ENCODE peak calls at places on chromosomes 4 and X, in nine cellular contexts. C is PC-3, S is HCT116, K is MM.1S, U is OCI-LY7, L is GM23338, I is PC-9, Z is hepatocyte, B is Karpas-422. H is an unnamed sample.

GRCh38 chr4:155666701-155667537 is at the start of gene GUCY1A1:
- DNase-seq in C (peak; percentile 51), S (no peak), K (peak; percentile 80), U (no peak), L (peak; percentile 81), I (peak; percentile 23), Z (peak; percentile 65), B (no peak), H (peak; percentile 36)

GRCh38 chr4:149911995-149912394 is 96.4 kb upstream of the IQCM start:
- DNase-seq in C (no peak), S (no peak), K (no peak), U (no peak), L (no peak), I (no peak), Z (no peak), B (no peak), H (no peak)

GRCh38 chr4:74654230-74654681 is 140.1 kb downstream of the BTC start:
- DNase-seq in C (peak; percentile 92), S (peak; percentile 96), K (no peak), U (no peak), L (no peak), I (peak; percentile 21), Z (peak; percentile 88), B (no peak), H (no peak)

GRCh38 chr4:186485621-186486062 is 69.7 kb downstream of the MTNR1A start:
- DNase-seq in C (peak; percentile 11), S (peak; percentile 23), K (no peak), U (no peak), L (no peak), I (no peak), Z (no peak), B (no peak), H (peak; percentile 44)

GRCh38 chr4:121764702-121765367 is at the start of gene SMIM43:
- DNase-seq in C (no peak), S (no peak), K (no peak), U (no peak), L (peak; percentile 66), I (no peak), Z (peak; percentile 32), B (no peak), H (peak; percentile 51)

GRCh38 chrX:75151828-75152592 is 4.1 kb downstream of the ABCB7 start:
- DNase-seq in C (no peak), S (no peak), K (no peak), U (no peak), L (no peak), I (no peak), Z (no peak), B (no peak), H (peak; percentile 1)

GRCh38 chrX:130378008-130378669 is 7.3 kb downstream of the GPR119 start:
- DNase-seq in C (no peak), S (no peak), K (no peak), U (no peak), L (no peak), I (no peak), Z (no peak), B (no peak), H (no peak)

GRCh38 chr4:113468165-113469022 is 293.1 kb downstream of the CAMK2D start:
- DNase-seq in C (peak; percentile 93), S (peak; percentile 98), K (no peak), U (no peak), L (peak; percentile 74), I (peak; percentile 60), Z (peak; percentile 91), B (no peak), H (peak; percentile 99)

DNA sequence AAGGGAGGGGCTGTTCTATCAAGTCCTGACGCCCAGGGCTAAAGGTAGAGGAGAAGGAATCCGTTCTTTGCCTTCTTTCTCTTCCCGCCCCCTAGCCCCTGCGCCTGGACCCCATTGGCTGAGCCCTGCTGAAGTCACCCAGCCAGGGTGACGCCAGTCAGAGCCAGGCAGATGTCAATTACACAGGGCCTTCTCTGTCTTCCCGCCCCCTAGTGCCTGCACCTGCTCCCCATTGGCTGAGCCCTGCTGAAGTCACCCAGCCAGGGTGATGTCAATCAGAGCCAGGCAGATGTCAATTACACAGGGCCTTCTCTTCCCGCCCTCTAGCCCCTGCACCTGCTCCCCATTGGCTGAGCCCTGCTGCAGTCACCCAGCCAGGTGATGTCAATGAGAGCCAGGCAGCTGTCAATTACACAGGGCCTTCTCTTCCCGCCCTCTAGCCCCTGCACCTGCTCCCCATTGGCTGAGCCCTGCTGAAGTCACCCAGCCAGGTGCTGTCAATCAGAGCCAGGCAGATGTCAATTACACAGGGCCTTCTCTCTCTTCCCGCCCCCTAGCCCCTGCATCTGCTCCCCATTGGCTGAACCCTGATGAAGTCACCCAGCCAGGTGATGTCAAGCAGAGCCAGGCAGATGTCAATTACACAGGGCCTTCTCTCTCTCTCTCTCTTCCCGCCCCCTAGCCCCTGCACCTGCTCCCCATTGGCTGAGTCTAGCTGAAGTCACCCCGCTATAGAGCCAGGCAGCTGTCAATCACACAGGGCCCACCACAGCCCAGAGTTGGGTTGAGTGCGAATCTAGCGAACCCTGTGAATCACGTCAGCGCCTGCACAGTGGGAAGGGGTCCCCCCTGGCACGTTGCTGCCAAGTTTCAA is 46.4 kb downstream of the ASMT start:
- DNase-seq in C (no peak), S (peak; percentile 60), K (peak; percentile 94), U (peak; percentile 98), L (peak; percentile 96), I (no peak), Z (no peak), B (peak; percentile 99), H (no peak)
- H3K9me2 ChIP-seq in C (no peaks in the 10 kb centered on the region), S (no peaks in the 10 kb centered on the region), K (no peaks in the 10 kb centered on the region), U (no peaks in the 10 kb centered on the region), L (no peaks in the 10 kb centered on the region), I (no peaks in the 10 kb centered on the region), Z (no peaks in the 10 kb centered on the region), B (no peaks in the 10 kb centered on the region), H (no peaks in the 10 kb centered on the region)

GRCh38 chr4:56691425-56691824 is 10.3 kb upstream of the HOPX start:
- DNase-seq in C (no peak), S (no peak), K (no peak), U (no peak), L (no peak), I (no peak), Z (no peak), B (no peak), H (no peak)
- H3K9me2 ChIP-seq in C (no peaks in the 10 kb centered on the region), S (no peaks in the 10 kb centered on the region), K (no peaks in the 10 kb centered on the region), U (no peaks in the 10 kb centered on the region), L (no peaks in the 10 kb centered on the region), I (no peaks in the 10 kb centered on the region), Z (no peaks in the 10 kb centered on the region), B (no peaks in the 10 kb centered on the region), H (no peaks in the 10 kb centered on the region)

GRCh38 chr4:122914938-122915337 is 7.5 kb downstream of the NUDT6 start:
- DNase-seq in C (no peak), S (no peak), K (no peak), U (no peak), L (no peak), I (no peak), Z (no peak), B (no peak), H (peak; percentile 82)

GRCh38 chr4:122909683-122910082 is 12.7 kb downstream of the NUDT6 start:
- DNase-seq in C (no peak), S (no peak), K (no peak), U (no peak), L (no peak), I (no peak), Z (no peak), B (no peak), H (no peak)

GRCh38 chr4:122911588-122911987 is 10.8 kb downstream of the NUDT6 start:
- DNase-seq in C (no peak), S (no peak), K (peak; percentile 13), U (no peak), L (no peak), I (no peak), Z (no peak), B (no peak), H (no peak)

GRCh38 chr4:122914292-122914904 is 8.0 kb downstream of the NUDT6 start:
- DNase-seq in C (peak; percentile 58), S (no peak), K (peak; percentile 74), U (peak; percentile 65), L (peak; percentile 43), I (no peak), Z (peak; percentile 19), B (peak; percentile 78), H (peak; percentile 67)

DNA sequence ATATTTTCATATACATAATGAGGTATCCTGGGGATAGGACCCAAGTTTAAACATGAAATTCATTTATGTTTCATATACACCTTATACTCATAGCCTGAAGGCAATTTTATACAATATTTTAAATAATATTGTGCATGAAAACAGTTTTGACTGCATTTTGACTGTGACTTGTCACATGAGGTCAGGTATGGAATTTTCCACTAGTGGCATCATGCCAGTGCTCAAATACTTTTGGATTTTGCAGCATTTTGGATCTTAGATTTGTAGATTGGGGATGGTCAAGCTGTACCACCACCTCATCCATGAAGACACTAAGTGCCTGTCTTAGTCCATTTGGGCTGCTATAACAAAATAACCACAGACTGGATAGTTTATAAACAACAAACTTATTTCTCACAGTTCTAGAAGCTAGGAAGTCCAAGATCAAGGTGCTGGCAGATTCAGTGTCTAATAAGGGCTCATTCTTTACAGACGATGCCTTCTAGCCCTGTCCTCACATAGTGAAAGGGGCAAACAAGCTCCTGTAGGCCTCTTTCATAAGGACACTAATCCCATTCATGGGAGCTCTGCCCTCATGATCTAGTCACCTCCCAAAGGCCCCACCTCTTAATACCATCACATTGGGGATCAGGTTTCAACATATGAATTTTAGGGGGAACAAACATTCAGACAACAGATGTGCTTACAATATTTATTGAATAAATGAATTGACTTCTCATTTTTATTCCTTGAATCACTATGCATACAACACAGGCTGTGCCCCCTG is 9.4 kb downstream of the NUDT6 start:
- DNase-seq in C (peak; percentile 39), S (no peak), K (no peak), U (no peak), L (no peak), I (no peak), Z (no peak), B (no peak), H (no peak)
- H3K9me2 ChIP-seq in C (no peaks in the 10 kb centered on the region), S (no peaks in the 10 kb centered on the region), K (no peaks in the 10 kb centered on the region), U (no peaks in the 10 kb centered on the region), L (no peaks in the 10 kb centered on the region), I (no peaks in the 10 kb centered on the region), Z (no peaks in the 10 kb centered on the region), B (no peaks in the 10 kb centered on the region), H (no peaks in the 10 kb centered on the region)

GRCh38 chrX:1610166-1610565 is 4.7 kb upstream of the ASMT start:
- DNase-seq in C (no peak), S (no peak), K (no peak), U (no peak), L (no peak), I (no peak), Z (no peak), B (no peak), H (no peak)

GRCh38 chrX:1609759-1610158 is 5.1 kb upstream of the ASMT start:
- DNase-seq in C (no peak), S (no peak), K (no peak), U (no peak), L (no peak), I (no peak), Z (no peak), B (no peak), H (no peak)

GRCh38 chrX:1610736-1611135 is 4.1 kb upstream of the ASMT start:
- DNase-seq in C (no peak), S (no peak), K (no peak), U (no peak), L (no peak), I (no peak), Z (no peak), B (no peak), H (no peak)

GRCh38 chrX:1609311-1609710 is 5.5 kb upstream of the ASMT start:
- DNase-seq in C (no peak), S (no peak), K (no peak), U (no peak), L (no peak), I (no peak), Z (no peak), B (no peak), H (no peak)

DNA sequence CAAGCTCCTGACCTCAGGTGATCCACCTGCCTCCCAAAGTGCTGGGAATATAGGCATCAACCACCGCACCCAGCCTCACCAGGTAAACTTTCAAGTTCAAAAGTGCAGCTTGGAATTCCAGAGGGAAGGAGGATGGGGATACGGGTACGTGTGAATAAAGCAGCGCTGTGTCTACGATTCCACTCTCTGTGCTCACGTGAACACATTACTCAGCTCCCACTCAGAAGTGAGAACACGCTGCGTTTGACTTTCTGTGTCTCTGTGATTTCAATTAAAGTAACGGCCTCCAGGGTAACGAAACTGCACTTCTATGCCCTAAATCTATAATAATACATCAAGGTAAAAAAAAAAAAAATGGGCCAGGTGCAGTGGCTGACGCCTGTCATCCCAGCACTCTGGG is 8.4 kb upstream of the ASMT start:
- DNase-seq in C (no peak), S (no peak), K (no peak), U (no peak), L (no peak), I (no peak), Z (no peak), B (no peak), H (no peak)
- H3K9me2 ChIP-seq in C (no peaks in the 10 kb centered on the region), S (no peaks in the 10 kb centered on the region), K (no peaks in the 10 kb centered on the region), U (no peaks in the 10 kb centered on the region), L (no peaks in the 10 kb centered on the region), I (no peaks in the 10 kb centered on the region), Z (no peaks in the 10 kb centered on the region), B (no peaks in the 10 kb centered on the region), H (no peaks in the 10 kb centered on the region)